ENCODE peak calls at places on chromosomes 6 and 20, in ten cellular contexts. One of them, this sample, is unnamed. For H3K4me1, the result is how much of the 10 kb centered on the place peaks cover.

GRCh38 chr6:132132911-132133639 is 181.9 kb upstream of the CCN2 start:
- DNase-seq in ascending aorta: no peak
- DNase-seq in CD8-positive, alpha-beta T cell: no peak
- DNase-seq in left ventricle myocardium inferior: no peak
- DNase-seq in A549: no peak
- DNase-seq in psoas muscle: no peak
- DNase-seq in mesendoderm: no peak
- DNase-seq in osteoblast: no peak
- DNase-seq in heart right ventricle: no peak
- DNase-seq in PC-9: no peak
- DNase-seq in this sample: no peak

GRCh38 chr6:31815025-31815838 is at the start of the genes HSPA1A and HSPA1L:
- DNase-seq in ascending aorta: peak
- DNase-seq in CD8-positive, alpha-beta T cell: peak
- DNase-seq in left ventricle myocardium inferior: peak
- DNase-seq in A549: peak
- DNase-seq in psoas muscle: peak
- DNase-seq in mesendoderm: peak
- DNase-seq in osteoblast: peak
- DNase-seq in heart right ventricle: peak
- DNase-seq in PC-9: peak
- DNase-seq in this sample: peak

GRCh38 chr6:132320007-132320406 is 81.3 kb downstream of the MOXD1 start:
- DNase-seq in ascending aorta: no peak
- DNase-seq in CD8-positive, alpha-beta T cell: no peak
- DNase-seq in left ventricle myocardium inferior: no peak
- DNase-seq in A549: no peak
- DNase-seq in psoas muscle: no peak
- DNase-seq in mesendoderm: no peak
- DNase-seq in osteoblast: no peak
- DNase-seq in heart right ventricle: no peak
- DNase-seq in PC-9: no peak
- DNase-seq in this sample: no peak

GRCh38 chr20:41664584-41664983 is 46.4 kb upstream of the CHD6 start:
- DNase-seq in ascending aorta: no peak
- DNase-seq in CD8-positive, alpha-beta T cell: no peak
- DNase-seq in left ventricle myocardium inferior: no peak
- DNase-seq in A549: peak
- DNase-seq in psoas muscle: no peak
- DNase-seq in mesendoderm: peak
- DNase-seq in osteoblast: no peak
- DNase-seq in heart right ventricle: no peak
- DNase-seq in PC-9: no peak
- DNase-seq in this sample: no peak

GRCh38 chr6:13872681-13873080 is 52.1 kb upstream of the RNF182 start:
- DNase-seq in ascending aorta: no peak
- DNase-seq in CD8-positive, alpha-beta T cell: no peak
- DNase-seq in left ventricle myocardium inferior: no peak
- DNase-seq in A549: no peak
- DNase-seq in psoas muscle: no peak
- DNase-seq in mesendoderm: no peak
- DNase-seq in osteoblast: no peak
- DNase-seq in heart right ventricle: no peak
- DNase-seq in PC-9: no peak
- DNase-seq in this sample: no peak

GRCh38 chr20:48364055-48364454 is 463.7 kb downstream of the PREX1 start:
- DNase-seq in ascending aorta: no peak
- DNase-seq in CD8-positive, alpha-beta T cell: no peak
- DNase-seq in left ventricle myocardium inferior: no peak
- DNase-seq in A549: no peak
- DNase-seq in psoas muscle: no peak
- DNase-seq in mesendoderm: no peak
- DNase-seq in osteoblast: no peak
- DNase-seq in heart right ventricle: no peak
- DNase-seq in PC-9: no peak
- DNase-seq in this sample: no peak

GRCh38 chr20:11403711-11404110 is 514.0 kb upstream of the BTBD3 start:
- DNase-seq in ascending aorta: no peak
- DNase-seq in CD8-positive, alpha-beta T cell: no peak
- DNase-seq in left ventricle myocardium inferior: no peak
- DNase-seq in A549: no peak
- DNase-seq in psoas muscle: no peak
- DNase-seq in mesendoderm: peak
- DNase-seq in osteoblast: no peak
- DNase-seq in heart right ventricle: no peak
- DNase-seq in PC-9: no peak
- DNase-seq in this sample: no peak

GRCh38 chr6:24188571-24188970 is 62.6 kb downstream of the NRSN1 start:
- DNase-seq in ascending aorta: no peak
- DNase-seq in CD8-positive, alpha-beta T cell: no peak
- DNase-seq in left ventricle myocardium inferior: no peak
- DNase-seq in A549: no peak
- DNase-seq in psoas muscle: no peak
- DNase-seq in mesendoderm: no peak
- DNase-seq in osteoblast: no peak
- DNase-seq in heart right ventricle: no peak
- DNase-seq in PC-9: no peak
- DNase-seq in this sample: no peak

GRCh38 chr6:87742106-87742505 is 40.1 kb upstream of the AKIRIN2 start:
- DNase-seq in ascending aorta: no peak
- DNase-seq in CD8-positive, alpha-beta T cell: peak
- DNase-seq in left ventricle myocardium inferior: no peak
- DNase-seq in A549: no peak
- DNase-seq in psoas muscle: no peak
- DNase-seq in mesendoderm: no peak
- DNase-seq in osteoblast: no peak
- DNase-seq in heart right ventricle: no peak
- DNase-seq in PC-9: no peak
- DNase-seq in this sample: peak

GRCh38 chr6:124131259-124131658 is 327.6 kb downstream of the NKAIN2 start:
- DNase-seq in ascending aorta: no peak
- DNase-seq in CD8-positive, alpha-beta T cell: no peak
- DNase-seq in left ventricle myocardium inferior: no peak
- DNase-seq in A549: no peak
- DNase-seq in psoas muscle: no peak
- DNase-seq in mesendoderm: no peak
- DNase-seq in osteoblast: no peak
- DNase-seq in heart right ventricle: no peak
- DNase-seq in PC-9: peak
- DNase-seq in this sample: no peak

GRCh38 chr6:113428702-113429101 is 428.4 kb upstream of the MARCKS start:
- DNase-seq in ascending aorta: no peak
- DNase-seq in CD8-positive, alpha-beta T cell: no peak
- DNase-seq in left ventricle myocardium inferior: no peak
- DNase-seq in A549: no peak
- DNase-seq in psoas muscle: no peak
- DNase-seq in mesendoderm: no peak
- DNase-seq in osteoblast: peak
- DNase-seq in heart right ventricle: no peak
- DNase-seq in PC-9: no peak
- DNase-seq in this sample: no peak

GRCh38 chr20:56676001-56676400 is 46.9 kb downstream of the TFAP2C start:
- DNase-seq in ascending aorta: no peak
- DNase-seq in CD8-positive, alpha-beta T cell: no peak
- DNase-seq in left ventricle myocardium inferior: no peak
- DNase-seq in A549: no peak
- DNase-seq in psoas muscle: no peak
- DNase-seq in mesendoderm: no peak
- DNase-seq in osteoblast: no peak
- DNase-seq in heart right ventricle: no peak
- DNase-seq in PC-9: no peak
- DNase-seq in this sample: no peak

GRCh38 chr6:31908791-31909190 is 6.9 kb upstream of the ZBTB12 start:
- DNase-seq in ascending aorta: no peak
- DNase-seq in CD8-positive, alpha-beta T cell: no peak
- DNase-seq in left ventricle myocardium inferior: no peak
- DNase-seq in A549: peak
- DNase-seq in psoas muscle: no peak
- DNase-seq in mesendoderm: no peak
- DNase-seq in osteoblast: no peak
- DNase-seq in heart right ventricle: no peak
- DNase-seq in PC-9: no peak
- DNase-seq in this sample: no peak

GRCh38 chr20:22533823-22534751 is 50.3 kb downstream of the FOXA2 start:
- DNase-seq in ascending aorta: no peak
- DNase-seq in CD8-positive, alpha-beta T cell: no peak
- DNase-seq in left ventricle myocardium inferior: no peak
- DNase-seq in A549: no peak
- DNase-seq in psoas muscle: no peak
- DNase-seq in mesendoderm: no peak
- DNase-seq in osteoblast: no peak
- DNase-seq in heart right ventricle: no peak
- DNase-seq in PC-9: no peak
- DNase-seq in this sample: no peak

GRCh38 chr6:132228894-132229293 is 172.4 kb downstream of the MOXD1 start:
- DNase-seq in ascending aorta: no peak
- DNase-seq in CD8-positive, alpha-beta T cell: no peak
- DNase-seq in left ventricle myocardium inferior: no peak
- DNase-seq in A549: no peak
- DNase-seq in psoas muscle: no peak
- DNase-seq in mesendoderm: no peak
- DNase-seq in osteoblast: no peak
- DNase-seq in heart right ventricle: no peak
- DNase-seq in PC-9: no peak
- DNase-seq in this sample: no peak

GRCh38 chr6:117501722-117502121 is 19.2 kb downstream of the DCBLD1 start:
- DNase-seq in ascending aorta: no peak
- DNase-seq in CD8-positive, alpha-beta T cell: no peak
- DNase-seq in left ventricle myocardium inferior: no peak
- DNase-seq in A549: no peak
- DNase-seq in psoas muscle: no peak
- DNase-seq in mesendoderm: no peak
- DNase-seq in osteoblast: no peak
- DNase-seq in heart right ventricle: no peak
- DNase-seq in PC-9: no peak
- DNase-seq in this sample: no peak

GRCh38 chr20:34491226-34491931 is 24.8 kb upstream of the DYNLRB1 start:
- DNase-seq in ascending aorta: no peak
- DNase-seq in CD8-positive, alpha-beta T cell: no peak
- DNase-seq in left ventricle myocardium inferior: no peak
- DNase-seq in A549: no peak
- DNase-seq in psoas muscle: no peak
- DNase-seq in mesendoderm: no peak
- DNase-seq in osteoblast: no peak
- DNase-seq in heart right ventricle: no peak
- DNase-seq in PC-9: no peak
- DNase-seq in this sample: no peak

GRCh38 chr6:1022719-1023118 is 289.2 kb upstream of the FOXQ1 start:
- DNase-seq in ascending aorta: no peak
- DNase-seq in CD8-positive, alpha-beta T cell: no peak
- DNase-seq in left ventricle myocardium inferior: no peak
- DNase-seq in A549: no peak
- DNase-seq in psoas muscle: no peak
- DNase-seq in mesendoderm: no peak
- DNase-seq in osteoblast: no peak
- DNase-seq in heart right ventricle: no peak
- DNase-seq in PC-9: no peak
- DNase-seq in this sample: no peak

GRCh38 chr6:78605909-78606446 is 261.4 kb upstream of the IRAK1BP1 start:
- DNase-seq in ascending aorta: no peak
- DNase-seq in CD8-positive, alpha-beta T cell: no peak
- DNase-seq in left ventricle myocardium inferior: no peak
- DNase-seq in A549: no peak
- DNase-seq in psoas muscle: no peak
- DNase-seq in mesendoderm: no peak
- DNase-seq in osteoblast: no peak
- DNase-seq in heart right ventricle: no peak
- DNase-seq in PC-9: peak
- DNase-seq in this sample: no peak
- H3K4me3 ChIP-seq in ascending aorta: no peak
- H3K4me3 ChIP-seq in CD8-positive, alpha-beta T cell: no peak
- H3K4me3 ChIP-seq in left ventricle myocardium inferior: no peak
- H3K4me3 ChIP-seq in A549: no peak
- H3K4me3 ChIP-seq in psoas muscle: no peak
- H3K4me3 ChIP-seq in mesendoderm: no peak
- H3K4me3 ChIP-seq in osteoblast: peak
- H3K4me3 ChIP-seq in heart right ventricle: no peak
- H3K4me3 ChIP-seq in PC-9: no peak
- H3K4me3 ChIP-seq in this sample: no peak

DNA sequence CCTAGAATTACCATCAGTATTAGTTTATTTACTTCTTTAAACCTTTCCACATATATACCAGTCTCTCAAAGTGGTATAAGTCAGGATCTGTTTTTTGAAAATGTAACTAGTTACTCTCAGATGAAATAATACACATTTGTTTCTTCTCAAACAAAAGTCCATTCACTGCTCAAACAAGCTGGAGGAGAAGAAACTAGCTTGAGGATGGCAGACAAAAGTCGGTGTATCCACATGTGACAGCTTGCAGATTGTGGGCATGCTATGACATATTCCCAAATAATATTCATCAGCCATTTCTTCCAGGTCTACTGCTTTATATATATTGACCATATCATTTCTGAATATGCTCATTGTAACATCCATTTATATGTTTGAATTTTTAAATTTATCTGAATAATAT is 197.4 kb upstream of the KCNQ5 start:
- DNase-seq in ascending aorta: no peak
- DNase-seq in CD8-positive, alpha-beta T cell: no peak
- DNase-seq in left ventricle myocardium inferior: no peak
- DNase-seq in A549: no peak
- DNase-seq in psoas muscle: no peak
- DNase-seq in mesendoderm: no peak
- DNase-seq in osteoblast: no peak
- DNase-seq in heart right ventricle: no peak
- DNase-seq in PC-9: no peak
- DNase-seq in this sample: no peak
- H3K4me1 ChIP-seq in ascending aorta: under half
- H3K4me1 ChIP-seq in CD8-positive, alpha-beta T cell: under half
- H3K4me1 ChIP-seq in left ventricle myocardium inferior: under half
- H3K4me1 ChIP-seq in A549: under half
- H3K4me1 ChIP-seq in psoas muscle: under half
- H3K4me1 ChIP-seq in mesendoderm: under half
- H3K4me1 ChIP-seq in osteoblast: half or more
- H3K4me1 ChIP-seq in heart right ventricle: under half
- H3K4me1 ChIP-seq in PC-9: under half
- H3K4me1 ChIP-seq in this sample: under half

DNA sequence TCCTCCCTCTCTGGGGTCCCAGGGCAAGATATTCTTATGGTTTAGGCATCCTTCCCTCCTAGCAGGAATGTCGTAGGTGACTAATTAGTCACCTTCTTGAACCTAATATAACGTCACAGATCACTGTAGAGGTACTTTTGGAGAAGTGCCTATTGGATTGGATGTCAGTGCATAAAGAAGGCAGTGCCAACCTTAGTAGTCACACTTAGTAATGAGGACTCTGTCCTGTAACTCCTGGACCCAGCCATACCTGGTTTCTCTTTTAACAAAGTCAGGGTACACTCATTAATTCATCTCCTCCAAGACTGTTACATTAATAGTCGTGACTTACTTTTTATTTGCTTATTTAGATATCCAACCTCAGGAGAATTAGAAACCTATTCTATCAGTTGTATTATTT is 20.0 kb downstream of the VTA1 start:
- DNase-seq in ascending aorta: no peak
- DNase-seq in CD8-positive, alpha-beta T cell: no peak
- DNase-seq in left ventricle myocardium inferior: no peak
- DNase-seq in A549: no peak
- DNase-seq in psoas muscle: no peak
- DNase-seq in mesendoderm: no peak
- DNase-seq in osteoblast: peak
- DNase-seq in heart right ventricle: no peak
- DNase-seq in PC-9: no peak
- DNase-seq in this sample: no peak
- H3K27ac ChIP-seq in ascending aorta: no peak
- H3K27ac ChIP-seq in CD8-positive, alpha-beta T cell: no peak
- H3K27ac ChIP-seq in left ventricle myocardium inferior: no peak
- H3K27ac ChIP-seq in A549: no peak
- H3K27ac ChIP-seq in psoas muscle: no peak
- H3K27ac ChIP-seq in mesendoderm: no peak
- H3K27ac ChIP-seq in osteoblast: peak
- H3K27ac ChIP-seq in heart right ventricle: no peak
- H3K27ac ChIP-seq in PC-9: no peak
- H3K27ac ChIP-seq in this sample: no peak

GRCh38 chr20:62358728-62359490 is 8.2 kb downstream of the LAMA5 start:
- DNase-seq in ascending aorta: no peak
- DNase-seq in CD8-positive, alpha-beta T cell: no peak
- DNase-seq in left ventricle myocardium inferior: no peak
- DNase-seq in A549: no peak
- DNase-seq in psoas muscle: peak
- DNase-seq in mesendoderm: no peak
- DNase-seq in osteoblast: no peak
- DNase-seq in heart right ventricle: no peak
- DNase-seq in PC-9: peak
- DNase-seq in this sample: no peak
- H3K4me3 ChIP-seq in ascending aorta: no peak
- H3K4me3 ChIP-seq in CD8-positive, alpha-beta T cell: no peak
- H3K4me3 ChIP-seq in left ventricle myocardium inferior: peak
- H3K4me3 ChIP-seq in A549: peak
- H3K4me3 ChIP-seq in psoas muscle: peak
- H3K4me3 ChIP-seq in mesendoderm: no peak
- H3K4me3 ChIP-seq in osteoblast: no peak
- H3K4me3 ChIP-seq in heart right ventricle: no peak
- H3K4me3 ChIP-seq in PC-9: peak
- H3K4me3 ChIP-seq in this sample: no peak

This sample was measured in CD8-positive, alpha-beta memory T cell.